ENCODE peak calls at places on chromosomes 1 and 21, in eight cellular contexts. N is GM23338; T is HL-60; Z is sigmoid colon; U is dorsolateral prefrontal cortex; B is AG04450; I is naive thymus-derived CD4-positive, alpha-beta T cell; L is uterus. S is an unnamed sample.

GRCh38 chr1:180580237-180580636 is 21.5 kb downstream of the OVAAL start:
- DNase-seq in N (no peak), T (no peak), Z (no peak), U (no peak), B (no peak), I (no peak), L (no peak), S (no peak)

GRCh38 chr1:151728151-151728711 is 6.9 kb downstream of the RIIAD1 start:
- DNase-seq in N (peak; percentile 72), T (no peak), Z (peak; percentile 84), U (peak; percentile 86), B (peak; percentile 16), I (no peak), L (peak; percentile 43), S (peak; percentile 21)

GRCh38 chr1:156748670-156749428 is 2.6 kb downstream of the HDGF start:
- DNase-seq in N (no peak), T (peak; percentile 89), Z (peak; percentile 87), U (peak; percentile 29), B (no peak), I (no peak), L (peak; percentile 66), S (peak; percentile 10)

GRCh38 chr1:201320168-201320842 is 37.0 kb downstream of the PKP1 start:
- DNase-seq in N (no peak), T (no peak), Z (peak; percentile 46), U (no peak), B (no peak), I (no peak), L (no peak), S (no peak)

GRCh38 chr1:54857741-54858665 is 29.0 kb downstream of the DHCR24 start:
- DNase-seq in N (no peak), T (no peak), Z (peak; percentile 40), U (no peak), B (no peak), I (no peak), L (no peak), S (no peak)

GRCh38 chr1:111730706-111731105 is 8.5 kb downstream of the INKA2 start:
- DNase-seq in N (no peak), T (no peak), Z (no peak), U (no peak), B (no peak), I (no peak), L (no peak), S (no peak)

GRCh38 chr1:219177363-219177762 is 3.7 kb downstream of the LYPLAL1 start:
- DNase-seq in N (no peak), T (no peak), Z (no peak), U (no peak), B (no peak), I (no peak), L (no peak), S (no peak)

GRCh38 chr1:154755858-154756730 is 114.0 kb downstream of the KCNN3 start:
- DNase-seq in N (no peak), T (no peak), Z (peak; percentile 55), U (no peak), B (no peak), I (no peak), L (peak; percentile 67), S (no peak)

GRCh38 chr1:235504122-235504493 is at the start of gene B3GALNT2:
- DNase-seq in N (no peak), T (no peak), Z (no peak), U (peak; percentile 12), B (no peak), I (no peak), L (no peak), S (no peak)

GRCh38 chr1:188089461-188089860 is 1260.7 kb downstream of the PLA2G4A start:
- DNase-seq in N (peak; percentile 64), T (no peak), Z (no peak), U (no peak), B (no peak), I (no peak), L (no peak), S (no peak)

GRCh38 chr1:236522937-236523703 is 662 bp upstream of the LGALS8 start:
- DNase-seq in N (peak; percentile 48), T (no peak), Z (no peak), U (peak; percentile 16), B (no peak), I (no peak), L (peak; percentile 33), S (peak; percentile 31)

GRCh38 chr1:114009393-114009792 is 30.1 kb downstream of the OLFML3 start:
- DNase-seq in N (no peak), T (no peak), Z (no peak), U (no peak), B (no peak), I (no peak), L (no peak), S (no peak)

GRCh38 chr1:56095924-56096655 is 483.3 kb downstream of the PLPP3 start:
- DNase-seq in N (no peak), T (no peak), Z (peak; percentile 78), U (no peak), B (peak; percentile 55), I (no peak), L (no peak), S (no peak)

GRCh38 chr1:176315519-176316220 is 108.6 kb upstream of the COP1 start:
- DNase-seq in N (no peak), T (no peak), Z (no peak), U (no peak), B (no peak), I (no peak), L (no peak), S (no peak)

GRCh38 chr21:15667010-15667409 is 62.8 kb upstream of the USP25 start:
- DNase-seq in N (no peak), T (no peak), Z (no peak), U (no peak), B (no peak), I (no peak), L (no peak), S (no peak)

GRCh38 chr21:41478319-41479177 is 29.4 kb downstream of the TMPRSS2 start:
- DNase-seq in N (peak; percentile 16), T (no peak), Z (no peak), U (no peak), B (no peak), I (no peak), L (no peak), S (no peak)

GRCh38 chr1:167899253-167899681 is 14.7 kb downstream of the ADCY10 start:
- DNase-seq in N (no peak), T (no peak), Z (peak; percentile 71), U (peak; percentile 20), B (no peak), I (no peak), L (peak; percentile 27), S (no peak)

GRCh38 chr1:242425232-242425631 is 99.3 kb downstream of the PLD5 start:
- DNase-seq in N (peak; percentile 33), T (no peak), Z (no peak), U (no peak), B (no peak), I (no peak), L (no peak), S (no peak)

GRCh38 chr1:40383095-40383487 is 9.6 kb downstream of the SMAP2 start:
- DNase-seq in N (peak; percentile 76), T (no peak), Z (no peak), U (peak; percentile 52), B (no peak), I (no peak), L (no peak), S (peak; percentile 26)

GRCh38 chr1:53321366-53321765 is 6.5 kb downstream of the LRP8 start:
- DNase-seq in N (peak; percentile 82), T (no peak), Z (no peak), U (no peak), B (no peak), I (no peak), L (no peak), S (no peak)

GRCh38 chr1:29372108-29372507 is 135.8 kb downstream of the PTPRU start:
- DNase-seq in N (no peak), T (no peak), Z (no peak), U (no peak), B (no peak), I (no peak), L (no peak), S (no peak)

GRCh38 chr21:45353200-45353599 is 51.8 kb upstream of the COL18A1 start:
- DNase-seq in N (no peak), T (no peak), Z (no peak), U (no peak), B (no peak), I (no peak), L (no peak), S (no peak)

GRCh38 chr1:108502624-108503023 is 52.5 kb downstream of the NBPF6 start:
- DNase-seq in N (no peak), T (no peak), Z (no peak), U (no peak), B (no peak), I (no peak), L (no peak), S (no peak)

GRCh38 chr1:194117582-194117981 is 931.2 kb upstream of the B3GALT2 start:
- DNase-seq in N (peak; percentile 86), T (no peak), Z (peak; percentile 52), U (no peak), B (no peak), I (no peak), L (no peak), S (no peak)

GRCh38 chr1:8283058-8283884 is 34.6 kb upstream of the SLC45A1 start:
- DNase-seq in N (no peak), T (peak; percentile 34), Z (peak; percentile 63), U (no peak), B (no peak), I (no peak), L (no peak), S (no peak)

GRCh38 chr1:91817506-91817905 is 68.4 kb downstream of the TGFBR3 start:
- DNase-seq in N (no peak), T (no peak), Z (no peak), U (no peak), B (no peak), I (no peak), L (no peak), S (no peak)
- H3K27ac ChIP-seq in N (no peak overlapping the region), T (no peak overlapping the region), Z (no peak overlapping the region), U (no peak overlapping the region), B (no peak overlapping the region), I (no peak overlapping the region), L (peak overlapping the region; percentile 79), S (no peak overlapping the region)

GRCh38 chr1:67753776-67754525 is 69.0 kb downstream of the GADD45A start:
- DNase-seq in N (no peak), T (no peak), Z (no peak), U (no peak), B (no peak), I (no peak), L (no peak), S (no peak)
- H3K27ac ChIP-seq in N (no peak overlapping the region), T (no peak overlapping the region), Z (no peak overlapping the region), U (no peak overlapping the region), B (no peak overlapping the region), I (no peak overlapping the region), L (no peak overlapping the region), S (no peak overlapping the region)

GRCh38 chr1:226400519-226401406 is 7.1 kb downstream of the PARP1 start:
- DNase-seq in N (no peak), T (no peak), Z (no peak), U (no peak), B (no peak), I (no peak), L (no peak), S (no peak)
- H3K27ac ChIP-seq in N (peak overlapping the region; percentile 28), T (no peak overlapping the region), Z (peak overlapping the region; percentile 93), U (peak overlapping the region; percentile 86), B (no peak overlapping the region), I (no peak overlapping the region), L (no peak overlapping the region), S (no peak overlapping the region)

DNA sequence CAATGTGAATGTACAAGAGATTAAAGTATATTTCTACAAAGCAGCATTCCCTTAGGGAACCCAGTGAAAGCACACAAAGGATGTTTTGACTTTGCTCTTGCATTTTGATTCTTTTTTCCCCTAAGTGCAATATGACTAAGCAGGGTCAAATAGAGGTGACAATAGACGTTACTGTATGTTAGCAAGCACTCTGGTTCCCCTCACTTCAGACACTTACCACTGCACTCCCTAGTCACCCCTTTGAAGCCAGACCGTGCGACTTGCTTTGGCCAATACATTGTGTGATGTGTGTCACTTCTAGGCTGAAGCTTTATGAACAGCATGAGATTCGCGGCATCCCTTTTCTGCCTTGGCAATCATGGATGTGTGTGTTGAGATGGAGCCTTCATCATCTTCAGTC is 209.7 kb downstream of the RHOU start:
- DNase-seq in N (no peak), T (no peak), Z (no peak), U (no peak), B (no peak), I (no peak), L (no peak), S (no peak)
- H3K27ac ChIP-seq in N (no peak overlapping the region), T (no peak overlapping the region), Z (no peak overlapping the region), U (peak overlapping the region; percentile 3), B (no peak overlapping the region), I (no peak overlapping the region), L (no peak overlapping the region), S (no peak overlapping the region)

S was measured in caudate nucleus.